ENCODE peak calls at places on chromosomes 11 and 22, in four cellular contexts. W is neuronal stem cell, D is IMR-90, X is mesenchymal stem cell. U is an unnamed sample. For H3K4me1, the result is how much of the 10 kb centered on the place peaks cover.

GRCh38 chr11:36672815-36673450 is 74.9 kb upstream of the RAG2 start:
- DNase-seq in W (no peak), D (peak), X (peak), U (peak)

GRCh38 chr11:58742981-58743880 is 11.5 kb upstream of the GLYAT start:
- DNase-seq in W (no peak), D (no peak), X (no peak), U (peak)

GRCh38 chr11:3836903-3837302 is 3.9 kb downstream of the RHOG start:
- DNase-seq in W (no peak), D (no peak), X (no peak), U (no peak)

GRCh38 chr11:70226967-70227366 is 23.9 kb downstream of the FADD start:
- DNase-seq in W (no peak), D (no peak), X (no peak), U (peak)

GRCh38 chr11:14254533-14255530 is 104.2 kb downstream of the RRAS2 start:
- DNase-seq in W (no peak), D (no peak), X (no peak), U (no peak)

GRCh38 chr11:134482865-134483264 is 70.8 kb upstream of the B3GAT1 start:
- DNase-seq in W (no peak), D (no peak), X (no peak), U (no peak)

GRCh38 chr11:36146437-36146836 is 142.8 kb downstream of the COMMD9 start:
- DNase-seq in W (no peak), D (no peak), X (no peak), U (peak)

GRCh38 chr22:37199103-37199838 is 11.2 kb upstream of the C1QTNF6 start:
- DNase-seq in W (peak), D (peak), X (peak), U (peak)

GRCh38 chr11:76628408-76628947 is 42.1 kb downstream of the LRRC32 start:
- DNase-seq in W (no peak), D (no peak), X (no peak), U (no peak)

GRCh38 chr11:33897761-33898403 is 6.0 kb upstream of the LMO2 start:
- DNase-seq in W (no peak), D (no peak), X (no peak), U (no peak)

GRCh38 chr11:2509481-2510001 is 64.7 kb downstream of the KCNQ1 start:
- DNase-seq in W (no peak), D (no peak), X (no peak), U (no peak)

GRCh38 chr22:49935561-49935960 is 17.1 kb downstream of the CRELD2 start:
- DNase-seq in W (no peak), D (no peak), X (no peak), U (no peak)

GRCh38 chr11:122348658-122349451 is 232.8 kb upstream of the BLID start:
- DNase-seq in W (no peak), D (no peak), X (no peak), U (no peak)

DNA sequence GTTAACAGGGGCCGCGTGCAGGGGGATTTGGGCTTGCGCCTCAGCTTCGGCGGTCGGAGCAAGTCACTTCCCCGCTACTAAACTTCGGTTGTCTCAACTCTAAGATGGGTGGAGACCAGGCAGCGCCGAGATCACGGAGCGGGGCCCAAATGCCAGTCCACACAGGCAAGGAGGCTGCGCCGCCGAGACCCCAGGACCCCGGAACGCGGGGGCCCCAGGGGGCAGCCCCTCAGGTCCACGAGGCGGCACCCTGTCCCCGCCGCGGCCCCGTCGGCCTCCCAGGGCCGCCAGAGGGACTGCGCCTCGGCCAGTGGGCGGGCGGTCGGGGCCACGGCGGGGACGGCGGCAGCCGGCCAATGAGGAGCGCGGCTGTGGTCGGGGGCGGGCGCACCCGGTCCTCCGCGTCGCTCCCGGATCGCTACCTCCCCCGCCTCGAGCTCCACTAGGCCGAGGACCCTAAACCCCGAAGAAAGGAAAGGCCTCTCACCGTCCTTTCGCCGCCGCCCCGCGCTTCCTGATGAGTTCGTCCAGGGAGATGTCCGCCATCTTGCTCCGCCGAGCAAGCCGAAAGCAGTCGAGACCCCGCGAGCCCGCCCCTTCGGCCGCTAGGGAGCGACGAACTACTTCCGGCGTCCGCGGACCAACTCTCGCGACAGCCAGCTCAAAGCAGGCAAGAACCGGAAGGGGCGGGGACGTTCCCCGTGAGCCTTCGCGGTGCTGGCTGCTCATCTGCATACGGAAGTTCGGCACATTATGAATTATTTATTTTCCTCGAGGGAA is at the start of gene POLDIP3:
- DNase-seq in W (peak), D (peak), X (peak), U (peak)
- H2BK120ac ChIP-seq in W (no peak), D (peak), X (peak), U (peak)

GRCh38 chr11:18394300-18394927 is at the start of gene LDHA:
- DNase-seq in W (peak), D (peak), X (peak), U (peak)
- H2AK5ac ChIP-seq in W (peak), D (peak), X (peak), U (no peak)

DNA sequence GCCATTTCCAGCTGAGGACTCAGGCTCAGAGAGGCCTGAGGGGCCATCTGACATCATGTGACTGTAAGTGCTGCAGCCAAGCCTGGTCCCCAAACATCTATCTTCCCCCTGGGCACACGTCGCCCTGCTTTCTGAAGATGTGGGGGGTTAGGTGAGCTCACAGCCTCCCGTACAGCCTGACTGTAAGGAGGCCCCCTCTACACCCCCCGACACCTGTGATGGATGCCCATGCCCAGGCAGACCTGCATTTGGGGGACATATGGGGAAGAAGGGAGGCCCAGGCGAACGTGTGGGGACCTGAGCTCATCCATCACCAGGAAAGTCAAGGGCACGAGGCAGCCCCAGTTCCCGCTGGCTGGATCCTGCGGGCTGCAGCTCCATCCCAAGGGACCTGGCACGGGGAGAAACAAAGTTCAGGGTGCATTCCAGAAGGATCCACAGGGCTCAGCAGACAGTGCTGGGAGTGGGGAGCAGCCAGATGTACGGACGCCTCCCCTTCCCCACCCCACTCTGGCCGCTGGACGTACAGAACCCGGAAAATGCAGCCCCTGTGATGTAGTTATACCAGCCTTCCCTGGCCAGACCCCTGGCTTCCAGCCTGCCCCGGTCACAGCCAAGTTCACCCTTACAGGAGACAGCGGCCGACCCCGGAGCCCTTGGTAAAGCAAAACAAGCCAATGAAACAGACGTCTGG is 1431.4 kb downstream of the BRD1 start:
- DNase-seq in W (no peak), D (no peak), X (no peak), U (no peak)
- H3K4me1 ChIP-seq in W (under half), D (under half), X (under half), U (under half)

DNA sequence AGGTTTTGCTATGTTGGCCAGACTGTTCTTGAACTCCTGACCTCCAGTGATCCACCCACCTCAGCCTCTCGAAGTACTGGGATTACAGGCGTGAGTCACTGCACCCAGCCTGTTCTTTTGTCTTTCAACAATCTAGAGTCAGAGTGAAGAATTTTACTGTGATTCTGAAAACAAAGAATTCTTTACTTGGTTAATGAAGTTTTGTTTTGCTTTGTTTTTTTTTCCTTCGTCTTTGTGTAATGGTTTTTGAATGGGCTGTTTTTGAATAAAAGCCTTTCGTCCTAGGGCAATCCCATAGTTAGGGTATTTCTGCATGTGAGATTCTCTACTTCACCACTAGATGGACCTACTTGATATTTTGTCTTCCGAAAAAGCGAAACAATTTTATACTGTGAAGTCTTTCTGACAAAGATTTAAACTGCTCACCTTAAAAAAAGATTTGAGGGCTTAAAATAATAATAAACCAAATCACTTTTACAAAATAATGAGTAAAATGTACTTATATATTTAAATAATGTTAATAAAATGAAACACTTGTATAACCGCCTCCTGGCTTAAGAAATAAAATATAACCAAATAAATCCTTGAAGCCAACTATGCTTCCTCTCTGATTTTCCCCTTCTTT is 43.4 kb upstream of the SC5D start:
- DNase-seq in W (peak), D (peak), X (peak), U (peak)
- H2BK120ac ChIP-seq in W (no peak), D (no peak), X (no peak), U (no peak)

DNA sequence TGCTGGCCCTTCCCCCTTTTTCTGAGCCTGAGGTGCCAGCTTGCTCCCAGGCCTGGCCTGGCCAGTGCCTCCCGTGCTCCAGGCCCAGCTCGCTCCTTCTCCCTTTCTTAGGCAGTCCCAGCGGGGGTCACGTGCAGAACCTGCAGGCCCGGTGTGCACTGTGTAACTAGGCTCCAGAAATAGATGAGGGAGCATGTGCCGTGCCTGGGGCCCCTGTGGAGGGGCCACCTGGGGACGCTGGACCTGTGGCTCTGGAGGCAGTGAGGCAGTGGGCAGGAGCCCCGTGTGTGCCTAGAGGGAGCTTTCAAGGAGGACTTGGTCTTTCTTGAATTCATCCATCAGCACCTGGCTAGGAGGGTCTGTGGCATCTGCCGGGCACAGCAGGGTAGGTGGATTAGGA is 11.5 kb downstream of the PTDSS2 start:
- DNase-seq in W (no peak), D (no peak), X (no peak), U (no peak)
- H2AK5ac ChIP-seq in W (no peak), D (no peak), X (no peak), U (no peak)

DNA sequence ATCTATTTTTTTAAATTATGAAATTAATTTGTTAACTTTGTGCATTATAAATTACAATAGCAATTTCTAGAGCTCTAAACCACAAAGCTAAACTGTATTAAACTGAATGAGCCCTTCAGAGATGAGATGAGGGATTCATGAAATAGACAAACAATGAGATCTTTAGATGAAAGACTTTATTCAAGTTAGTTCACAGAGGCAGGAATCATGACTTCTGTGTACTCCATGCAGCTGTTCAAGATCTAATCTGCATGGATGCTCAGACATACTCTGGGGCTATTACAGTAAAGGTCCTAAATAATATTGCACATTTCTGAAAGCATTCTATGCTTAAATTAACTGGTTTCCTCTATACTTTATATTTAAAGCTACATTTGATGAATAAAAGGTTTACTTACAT is 122.7 kb downstream of the FCHSD2 start:
- DNase-seq in W (no peak), D (no peak), X (no peak), U (no peak)
- H3K4me1 ChIP-seq in W (under half), D (under half), X (under half), U (under half)

U was measured in mesendoderm.